ENCODE peak calls at places on chromosomes 7 and 10, in six cellular contexts. M is stimulated activated CD8-positive, alpha-beta memory T cell treated with anti-CD3 and anti-CD28 coated beads, Interleukin-7, amount 100 ng/mL, for 4 hours; W is activated CD4-positive, alpha-beta T cell treated with anti-CD3 and anti-CD28 coated beads, Interleukin-2, amount 50 U/mL, for 4 hours; C is NCI-H2171; Z is activated T-cell treated with anti-CD3 and anti-CD28 coated beads, Interleukin-2, amount 50 U/mL, for 72 hours; A is kidney tubule cell. T is an unnamed sample.

GRCh38 chr10:112491144-112491543 is 44.1 kb downstream of the VTI1A start:
- DNase-seq in A (peak; percentile 15), C (no peak), W (no peak), Z (no peak), M (no peak), T (no peak)

GRCh38 chr7:133528796-133529195 is 275.9 kb downstream of the EXOC4 start:
- DNase-seq in A (no peak), M (no peak), Z (no peak), W (no peak), C (no peak), T (no peak)

GRCh38 chr10:24858244-24858907 is 94.0 kb downstream of the PRTFDC1 start:
- DNase-seq in M (no peak), C (peak; percentile 80), Z (no peak), A (no peak), W (no peak), T (no peak)

GRCh38 chr7:144032985-144033384 is 15.8 kb upstream of the OR2A5 start:
- DNase-seq in M (no peak), A (no peak), Z (no peak), C (no peak), W (no peak), T (no peak)

GRCh38 chr10:12631787-12632562 is 282.6 kb downstream of the CAMK1D start:
- DNase-seq in A (no peak), Z (no peak), W (no peak), C (no peak), M (no peak), T (no peak)

GRCh38 chr7:25949672-25950487 is 202.1 kb upstream of the NFE2L3 start:
- DNase-seq in A (no peak), C (no peak), W (no peak), Z (no peak), M (no peak), T (peak; percentile 41)

GRCh38 chr7:20407585-20408466 is 77.1 kb downstream of the ITGB8 start:
- DNase-seq in C (no peak), Z (no peak), M (no peak), A (peak; percentile 69), W (no peak), T (no peak)

GRCh38 chr10:10826125-10826524 is 191.5 kb upstream of the CELF2 start:
- DNase-seq in A (peak; percentile 89), M (no peak), W (no peak), C (no peak), Z (no peak), T (no peak)

GRCh38 chr7:141664450-141664849 is 37.5 kb downstream of the DENND11 start:
- DNase-seq in C (no peak), A (no peak), W (no peak), Z (no peak), M (no peak), T (no peak)

GRCh38 chr7:131540491-131541162 is 15.8 kb downstream of the PODXL start:
- DNase-seq in A (peak; percentile 38), Z (no peak), W (no peak), C (no peak), M (no peak), T (no peak)

GRCh38 chr10:44387853-44388251 is 3.0 kb upstream of the CXCL12 start:
- DNase-seq in A (no peak), C (no peak), Z (no peak), W (no peak), M (no peak), T (no peak)

GRCh38 chr10:86520871-86521619 is 547 bp downstream of the WAPL start:
- DNase-seq in C (no peak), W (no peak), M (peak; percentile 29), Z (peak; percentile 70), A (peak; percentile 69), T (peak; percentile 66)

GRCh38 chr7:115054478-115055122 is 132.7 kb downstream of the MDFIC start:
- DNase-seq in C (no peak), M (no peak), A (peak; percentile 9), Z (no peak), W (no peak), T (no peak)

GRCh38 chr7:13981070-13981469 is 8.4 kb downstream of the ETV1 start:
- DNase-seq in A (peak; percentile 96), W (no peak), C (no peak), M (no peak), Z (no peak), T (no peak)

GRCh38 chr7:22677680-22678079 is 49.3 kb upstream of the IL6 start:
- DNase-seq in A (no peak), Z (no peak), W (no peak), M (no peak), C (no peak), T (no peak)

GRCh38 chr10:28184810-28185209 is 118.1 kb downstream of the MPP7 start:
- DNase-seq in W (no peak), M (no peak), A (no peak), Z (no peak), C (no peak), T (no peak)

GRCh38 chr7:20596653-20597052 is 18.8 kb upstream of the ABCB5 start:
- DNase-seq in M (no peak), Z (no peak), W (no peak), A (peak; percentile 88), C (no peak), T (no peak)

GRCh38 chr7:29106128-29106988 is 40.0 kb downstream of the CPVL start:
- DNase-seq in C (no peak), W (no peak), M (no peak), Z (peak; percentile 33), A (peak; percentile 73), T (peak; percentile 17)

GRCh38 chr7:120997902-120998301 is 9.4 kb downstream of the CPED1 start:
- DNase-seq in W (no peak), C (no peak), M (no peak), A (no peak), Z (no peak), T (no peak)

GRCh38 chr7:138941545-138941944 is 39.6 kb downstream of the KIAA1549 start:
- DNase-seq in Z (no peak), W (no peak), A (no peak), C (no peak), M (no peak), T (no peak)

T was measured in GM20000.